ENCODE peak calls at places on chromosomes 16 and 17, in six cellular contexts. J is neural crest cell, B is esophagus muscularis mucosa, C is AG09319, L is uterus, Z is A549. T is an unnamed sample.

GRCh38 chr16:85304337-85304736 is 192.1 kb upstream of the CIBAR2 start:
- DNase-seq in Z (no peak), J (no peak), L (no peak), B (no peak), C (no peak), T (no peak)

GRCh38 chr17:42002792-42003301 is 14.4 kb downstream of the DNAJC7 start:
- DNase-seq in J (no peak), C (no peak), B (no peak), L (no peak), Z (no peak), T (no peak)

GRCh38 chr16:6193718-6194117 is 1096.1 kb upstream of the EEF2KMT start:
- DNase-seq in J (peak), L (no peak), B (no peak), Z (no peak), C (no peak), T (no peak)

GRCh38 chr16:84308120-84308519 is 13.4 kb downstream of the WFDC1 start:
- DNase-seq in C (no peak), B (no peak), Z (peak), J (peak), L (no peak), T (no peak)

GRCh38 chr17:80781851-80782277 is 209.8 kb upstream of the CHMP6 start:
- DNase-seq in Z (no peak), J (no peak), L (no peak), B (no peak), C (no peak), T (no peak)

GRCh38 chr16:18784917-18785623 is 5.1 kb downstream of the RPS15A start:
- DNase-seq in B (no peak), J (no peak), L (no peak), C (no peak), Z (no peak), T (no peak)

GRCh38 chr17:15921640-15922039 is 23.3 kb upstream of the ADORA2B start:
- DNase-seq in Z (no peak), J (no peak), B (no peak), C (no peak), L (no peak), T (no peak)

GRCh38 chr16:47687694-47688093 is 226.6 kb downstream of the PHKB start:
- DNase-seq in L (no peak), J (no peak), B (no peak), Z (no peak), C (no peak), T (no peak)

GRCh38 chr17:48011405-48012150 is 26.0 kb downstream of the COPZ2 start:
- DNase-seq in L (no peak), J (no peak), Z (peak), B (no peak), C (no peak), T (peak)

GRCh38 chr16:2827831-2828520 is 2.1 kb upstream of the ZG16B start:
- DNase-seq in B (no peak), J (no peak), Z (no peak), L (no peak), C (no peak), T (no peak)

GRCh38 chr17:75457047-75457654 is 716 bp downstream of the TMEM94 start:
- DNase-seq in L (peak), J (peak), B (no peak), C (no peak), Z (no peak), T (no peak)

GRCh38 chr17:46194393-46195216 is 1.4 kb upstream of the KANSL1 start:
- DNase-seq in B (no peak), L (no peak), Z (peak), C (no peak), J (no peak), T (peak)

GRCh38 chr17:34015253-34015652 is 239.8 kb upstream of the CCL2 start:
- DNase-seq in B (no peak), J (no peak), L (no peak), C (no peak), Z (no peak), T (no peak)

GRCh38 chr17:13557077-13557476 is 44.7 kb downstream of the HS3ST3A1 start:
- DNase-seq in B (no peak), L (no peak), J (no peak), Z (no peak), C (no peak), T (no peak)

GRCh38 chr16:88639231-88640038 is 1.1 kb downstream of the IL17C start:
- DNase-seq in B (no peak), J (no peak), L (no peak), C (no peak), Z (no peak), T (no peak)

GRCh38 chr17:69123626-69124025 is 18.1 kb downstream of the ABCA6 start:
- DNase-seq in L (no peak), Z (no peak), J (no peak), C (no peak), B (no peak), T (no peak)

GRCh38 chr17:64005734-64006167 is 7.6 kb downstream of the PRR29 start:
- DNase-seq in B (no peak), J (no peak), L (peak), C (no peak), Z (peak), T (no peak)

GRCh38 chr17:10471853-10472252 is 2.5 kb upstream of the MYH4 start:
- DNase-seq in L (no peak), Z (no peak), J (no peak), C (no peak), B (no peak), T (no peak)

GRCh38 chr16:68823401-68823800 is 19.9 kb upstream of the TANGO6 start:
- DNase-seq in C (peak), J (no peak), B (no peak), L (no peak), Z (no peak), T (no peak)

GRCh38 chr17:62757518-62757951 is 50.6 kb downstream of the MARCHF10 start:
- DNase-seq in Z (no peak), B (no peak), C (no peak), L (no peak), J (no peak), T (no peak)

GRCh38 chr16:9151597-9151996 is 60.2 kb downstream of the HAPSTR1 start:
- DNase-seq in C (no peak), L (no peak), J (no peak), Z (peak), B (no peak), T (no peak)

GRCh38 chr16:2587891-2588565 is 50.2 kb downstream of the PDPK1 start:
- DNase-seq in L (no peak), J (no peak), B (no peak), C (no peak), Z (no peak), T (no peak)

GRCh38 chr17:50684612-50685333 is 22.9 kb downstream of the ANKRD40 start:
- DNase-seq in L (no peak), Z (no peak), C (no peak), B (no peak), J (no peak), T (no peak)

GRCh38 chr16:66608241-66609138 is 4.0 kb downstream of the CMTM3 start:
- DNase-seq in C (peak), B (no peak), J (peak), Z (peak), L (peak), T (peak)
- TF ChIP-seq CTCF in C (peak), B (peak), J (peak), Z (peak), L (peak), T (peak)

GRCh38 chr16:81137754-81138153 is 41.6 kb upstream of the GCSH start:
- DNase-seq in C (no peak), B (no peak), Z (no peak), L (no peak), J (no peak), T (no peak)

GRCh38 chr16:81143921-81144471 is 47.8 kb upstream of the GCSH start:
- DNase-seq in L (no peak), Z (peak), J (no peak), B (no peak), C (no peak), T (no peak)

GRCh38 chr16:81137012-81137335 is 40.8 kb upstream of the GCSH start:
- DNase-seq in B (no peak), J (no peak), C (no peak), L (no peak), Z (no peak), T (no peak)

GRCh38 chr16:81142864-81143263 is 46.7 kb upstream of the GCSH start:
- DNase-seq in C (no peak), Z (no peak), B (no peak), J (no peak), L (no peak), T (no peak)

GRCh38 chr16:81140930-81141780 is 45.0 kb upstream of the GCSH start:
- DNase-seq in Z (no peak), L (no peak), C (no peak), J (no peak), B (no peak), T (no peak)
- TF ChIP-seq CTCF in Z (peak), L (no peak), C (no peak), J (peak), B (no peak), T (no peak)

GRCh38 chr16:55184619-55185018 is 139.4 kb upstream of the IRX6 start:
- DNase-seq in J (no peak), C (no peak), Z (no peak), L (no peak), B (no peak), T (no peak)
- TF ChIP-seq CTCF in J (no peak), C (no peak), Z (no peak), L (no peak), B (no peak), T (no peak)

DNA sequence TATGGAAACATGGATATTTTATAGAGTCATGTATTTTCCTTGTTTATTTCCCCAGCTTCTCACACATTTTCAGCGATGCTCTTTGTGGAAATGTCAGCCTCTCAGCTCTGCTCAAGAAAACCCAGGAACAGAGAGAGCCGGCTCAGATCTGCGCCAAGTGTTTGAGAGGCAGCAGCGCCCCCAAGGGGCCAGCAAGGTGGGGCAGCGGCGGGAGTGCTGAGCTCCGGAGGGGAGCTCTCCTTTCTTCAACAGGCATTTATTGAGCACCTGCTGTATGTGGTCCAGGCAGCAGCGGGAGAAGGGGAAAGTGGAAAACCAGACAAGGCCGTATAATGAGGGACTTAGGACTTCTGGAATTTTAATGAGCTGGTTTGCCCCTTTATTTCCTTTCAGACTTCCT is 421.1 kb upstream of the C16orf82 start:
- DNase-seq in L (no peak), J (peak), C (no peak), Z (no peak), B (peak), T (no peak)
- TF ChIP-seq CTCF in L (no peak), J (peak), C (peak), Z (no peak), B (no peak), T (peak)

DNA sequence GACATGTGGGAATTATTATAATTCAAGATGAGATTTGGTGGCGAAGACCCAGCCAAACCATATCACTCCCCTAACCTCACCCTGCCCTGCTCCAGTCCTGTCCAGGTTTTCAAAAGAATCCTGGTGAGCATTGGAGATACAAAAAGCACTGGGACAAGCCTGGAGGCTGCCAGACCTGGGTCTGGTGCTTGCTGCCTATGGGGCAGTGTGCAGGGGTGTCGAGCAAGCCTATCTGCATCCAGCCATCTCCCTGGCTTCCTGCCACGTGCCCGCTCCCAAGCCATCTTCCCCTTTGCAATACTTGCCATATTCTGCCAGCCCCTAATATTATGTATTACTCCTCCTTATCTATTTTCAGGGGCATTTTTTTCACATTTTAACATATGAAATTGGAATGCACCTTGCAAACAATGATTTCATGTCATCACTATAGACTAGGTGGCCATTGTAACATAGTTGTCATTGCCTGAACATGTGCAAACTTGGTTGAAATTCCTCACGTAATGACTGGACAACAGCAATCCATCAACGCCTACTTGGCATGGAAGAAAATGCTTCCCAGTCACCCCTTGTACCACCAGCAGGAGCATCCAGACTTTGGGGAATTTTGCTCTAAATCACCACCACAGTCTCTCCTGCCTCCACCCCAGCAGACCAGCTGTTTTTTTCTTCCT is 8.1 kb upstream of the KDM8 start:
- DNase-seq in J (no peak), C (no peak), Z (no peak), B (no peak), L (no peak), T (no peak)
- TF ChIP-seq CTCF in J (no peak), C (no peak), Z (no peak), B (no peak), L (no peak), T (no peak)

GRCh38 chr17:61157246-61157887 is 242.3 kb upstream of the TBX2 start:
- DNase-seq in Z (peak), C (peak), B (no peak), J (no peak), L (no peak), T (no peak)
- TF ChIP-seq CTCF in Z (no peak), C (no peak), B (no peak), J (peak), L (no peak), T (no peak)

T was measured in GM10248.